ENCODE peak calls at places on chromosomes 4 and X, in ten cellular contexts. One of them, this sample, is unnamed.

GRCh38 chrX:53093177-53093655 is 726 bp upstream of the KANTR start:
- DNase-seq in naive B cell: peak
- DNase-seq in KBM-7: peak
- DNase-seq in Right ventricle myocardium superior: peak
- DNase-seq in CD4-positive, alpha-beta T cell: peak
- DNase-seq in HFFc6: peak
- DNase-seq in uterus: peak
- DNase-seq in IMR-90: peak
- DNase-seq in activated T-cell treated with anti-CD3 and anti-CD28 coated beads for 48 hours: peak
- DNase-seq in stimulated activated CD4-positive, alpha-beta T cell treated with anti-CD3 and anti-CD28 coated beads, Interleukin-2, amount 100 ng/mL, for 24 hours: peak
- DNase-seq in this sample: peak

GRCh38 chr4:88189881-88190585 is 31.6 kb upstream of the ABCG2 start:
- DNase-seq in KBM-7: no peak
- DNase-seq in IMR-90: no peak
- DNase-seq in HFFc6: no peak
- DNase-seq in Right ventricle myocardium superior: no peak
- DNase-seq in stimulated activated CD4-positive, alpha-beta T cell treated with anti-CD3 and anti-CD28 coated beads, Interleukin-2, amount 100 ng/mL, for 24 hours: no peak
- DNase-seq in CD4-positive, alpha-beta T cell: no peak
- DNase-seq in activated T-cell treated with anti-CD3 and anti-CD28 coated beads for 48 hours: no peak
- DNase-seq in uterus: no peak
- DNase-seq in naive B cell: no peak
- DNase-seq in this sample: no peak

GRCh38 chr4:78512357-78512920 is 39.1 kb upstream of the ANXA3 start:
- DNase-seq in CD4-positive, alpha-beta T cell: no peak
- DNase-seq in KBM-7: no peak
- DNase-seq in activated T-cell treated with anti-CD3 and anti-CD28 coated beads for 48 hours: no peak
- DNase-seq in IMR-90: peak
- DNase-seq in Right ventricle myocardium superior: no peak
- DNase-seq in naive B cell: no peak
- DNase-seq in uterus: no peak
- DNase-seq in stimulated activated CD4-positive, alpha-beta T cell treated with anti-CD3 and anti-CD28 coated beads, Interleukin-2, amount 100 ng/mL, for 24 hours: no peak
- DNase-seq in HFFc6: no peak
- DNase-seq in this sample: no peak

GRCh38 chr4:67288964-67289363 is 256.3 kb downstream of the CENPC start:
- DNase-seq in uterus: no peak
- DNase-seq in IMR-90: no peak
- DNase-seq in Right ventricle myocardium superior: no peak
- DNase-seq in activated T-cell treated with anti-CD3 and anti-CD28 coated beads for 48 hours: peak
- DNase-seq in naive B cell: no peak
- DNase-seq in HFFc6: no peak
- DNase-seq in stimulated activated CD4-positive, alpha-beta T cell treated with anti-CD3 and anti-CD28 coated beads, Interleukin-2, amount 100 ng/mL, for 24 hours: peak
- DNase-seq in CD4-positive, alpha-beta T cell: no peak
- DNase-seq in KBM-7: peak
- DNase-seq in this sample: no peak

GRCh38 chr4:184309241-184310170 is 91.8 kb upstream of the ENPP6 start:
- DNase-seq in activated T-cell treated with anti-CD3 and anti-CD28 coated beads for 48 hours: peak
- DNase-seq in HFFc6: no peak
- DNase-seq in stimulated activated CD4-positive, alpha-beta T cell treated with anti-CD3 and anti-CD28 coated beads, Interleukin-2, amount 100 ng/mL, for 24 hours: peak
- DNase-seq in IMR-90: no peak
- DNase-seq in CD4-positive, alpha-beta T cell: no peak
- DNase-seq in Right ventricle myocardium superior: no peak
- DNase-seq in uterus: no peak
- DNase-seq in KBM-7: no peak
- DNase-seq in naive B cell: no peak
- DNase-seq in this sample: no peak

GRCh38 chrX:78665286-78665685 is 6.2 kb upstream of the RTL3 start:
- DNase-seq in IMR-90: no peak
- DNase-seq in HFFc6: no peak
- DNase-seq in stimulated activated CD4-positive, alpha-beta T cell treated with anti-CD3 and anti-CD28 coated beads, Interleukin-2, amount 100 ng/mL, for 24 hours: no peak
- DNase-seq in CD4-positive, alpha-beta T cell: no peak
- DNase-seq in activated T-cell treated with anti-CD3 and anti-CD28 coated beads for 48 hours: no peak
- DNase-seq in naive B cell: no peak
- DNase-seq in KBM-7: no peak
- DNase-seq in Right ventricle myocardium superior: no peak
- DNase-seq in uterus: no peak
- DNase-seq in this sample: no peak

GRCh38 chr4:47270226-47270888 is 193.1 kb downstream of the COMMD8 start:
- DNase-seq in activated T-cell treated with anti-CD3 and anti-CD28 coated beads for 48 hours: no peak
- DNase-seq in naive B cell: no peak
- DNase-seq in uterus: no peak
- DNase-seq in stimulated activated CD4-positive, alpha-beta T cell treated with anti-CD3 and anti-CD28 coated beads, Interleukin-2, amount 100 ng/mL, for 24 hours: no peak
- DNase-seq in HFFc6: no peak
- DNase-seq in Right ventricle myocardium superior: no peak
- DNase-seq in KBM-7: no peak
- DNase-seq in CD4-positive, alpha-beta T cell: no peak
- DNase-seq in IMR-90: peak
- DNase-seq in this sample: no peak

GRCh38 chrX:139762400-139763183 is 54.6 kb upstream of the MCF2 start:
- DNase-seq in activated T-cell treated with anti-CD3 and anti-CD28 coated beads for 48 hours: no peak
- DNase-seq in stimulated activated CD4-positive, alpha-beta T cell treated with anti-CD3 and anti-CD28 coated beads, Interleukin-2, amount 100 ng/mL, for 24 hours: no peak
- DNase-seq in CD4-positive, alpha-beta T cell: no peak
- DNase-seq in IMR-90: peak
- DNase-seq in uterus: no peak
- DNase-seq in HFFc6: no peak
- DNase-seq in naive B cell: no peak
- DNase-seq in Right ventricle myocardium superior: no peak
- DNase-seq in KBM-7: no peak
- DNase-seq in this sample: peak

GRCh38 chr4:26028793-26029511 is 114.9 kb downstream of the SMIM20 start:
- DNase-seq in naive B cell: peak
- DNase-seq in IMR-90: peak
- DNase-seq in activated T-cell treated with anti-CD3 and anti-CD28 coated beads for 48 hours: peak
- DNase-seq in HFFc6: no peak
- DNase-seq in Right ventricle myocardium superior: peak
- DNase-seq in uterus: peak
- DNase-seq in KBM-7: no peak
- DNase-seq in stimulated activated CD4-positive, alpha-beta T cell treated with anti-CD3 and anti-CD28 coated beads, Interleukin-2, amount 100 ng/mL, for 24 hours: peak
- DNase-seq in CD4-positive, alpha-beta T cell: peak
- DNase-seq in this sample: peak

GRCh38 chr4:7034262-7035081 is 8.7 kb upstream of the TADA2B start:
- DNase-seq in stimulated activated CD4-positive, alpha-beta T cell treated with anti-CD3 and anti-CD28 coated beads, Interleukin-2, amount 100 ng/mL, for 24 hours: no peak
- DNase-seq in Right ventricle myocardium superior: no peak
- DNase-seq in activated T-cell treated with anti-CD3 and anti-CD28 coated beads for 48 hours: no peak
- DNase-seq in IMR-90: peak
- DNase-seq in KBM-7: no peak
- DNase-seq in naive B cell: no peak
- DNase-seq in CD4-positive, alpha-beta T cell: no peak
- DNase-seq in HFFc6: peak
- DNase-seq in uterus: no peak
- DNase-seq in this sample: no peak

GRCh38 chrX:12984629-12985303 is 9.9 kb downstream of the TMSB4X start:
- DNase-seq in naive B cell: no peak
- DNase-seq in KBM-7: peak
- DNase-seq in Right ventricle myocardium superior: no peak
- DNase-seq in IMR-90: peak
- DNase-seq in uterus: no peak
- DNase-seq in activated T-cell treated with anti-CD3 and anti-CD28 coated beads for 48 hours: no peak
- DNase-seq in HFFc6: no peak
- DNase-seq in CD4-positive, alpha-beta T cell: peak
- DNase-seq in stimulated activated CD4-positive, alpha-beta T cell treated with anti-CD3 and anti-CD28 coated beads, Interleukin-2, amount 100 ng/mL, for 24 hours: peak
- DNase-seq in this sample: no peak

GRCh38 chrX:7120578-7121219 is 26.8 kb upstream of the STS start:
- DNase-seq in activated T-cell treated with anti-CD3 and anti-CD28 coated beads for 48 hours: no peak
- DNase-seq in uterus: no peak
- DNase-seq in CD4-positive, alpha-beta T cell: no peak
- DNase-seq in stimulated activated CD4-positive, alpha-beta T cell treated with anti-CD3 and anti-CD28 coated beads, Interleukin-2, amount 100 ng/mL, for 24 hours: no peak
- DNase-seq in naive B cell: no peak
- DNase-seq in HFFc6: no peak
- DNase-seq in IMR-90: peak
- DNase-seq in Right ventricle myocardium superior: no peak
- DNase-seq in KBM-7: no peak
- DNase-seq in this sample: no peak

GRCh38 chrX:123590842-123591491 is 141.9 kb downstream of the THOC2 start:
- DNase-seq in IMR-90: peak
- DNase-seq in Right ventricle myocardium superior: no peak
- DNase-seq in uterus: no peak
- DNase-seq in CD4-positive, alpha-beta T cell: no peak
- DNase-seq in KBM-7: no peak
- DNase-seq in HFFc6: no peak
- DNase-seq in stimulated activated CD4-positive, alpha-beta T cell treated with anti-CD3 and anti-CD28 coated beads, Interleukin-2, amount 100 ng/mL, for 24 hours: no peak
- DNase-seq in activated T-cell treated with anti-CD3 and anti-CD28 coated beads for 48 hours: no peak
- DNase-seq in naive B cell: no peak
- DNase-seq in this sample: no peak

GRCh38 chr4:113328514-113328913 is 279.1 kb downstream of the ANK2 start:
- DNase-seq in naive B cell: no peak
- DNase-seq in CD4-positive, alpha-beta T cell: no peak
- DNase-seq in HFFc6: no peak
- DNase-seq in Right ventricle myocardium superior: no peak
- DNase-seq in uterus: no peak
- DNase-seq in activated T-cell treated with anti-CD3 and anti-CD28 coated beads for 48 hours: no peak
- DNase-seq in IMR-90: no peak
- DNase-seq in KBM-7: peak
- DNase-seq in stimulated activated CD4-positive, alpha-beta T cell treated with anti-CD3 and anti-CD28 coated beads, Interleukin-2, amount 100 ng/mL, for 24 hours: peak
- DNase-seq in this sample: no peak